ENCODE peak calls at places on chromosomes 13 and 19, in ten cellular contexts. F is psoas muscle; Y is fibroblast of the aortic adventitia; H is left lung; M is amniotic stem cell; R is activated CD4-positive, alpha-beta T cell treated with anti-CD3 and anti-CD28 coated beads, Interleukin-2, amount 10 ng/mL, durations not matched to agents 7 days and 5 days; Q is GM23248; N is activated naive CD4-positive, alpha-beta T cell treated with Interleukin-2 at 50 U/mL for 16 hours; E is lung microvascular endothelial cell; B is stimulated activated CD8-positive, alpha-beta memory T cell treated with anti-CD3 and anti-CD28 coated beads, Interleukin-12 subunit alpha, Interleukin-12 subunit beta, amount 100 ng/mL, for 1 hour. U is an unnamed sample.

GRCh38 chr13:26222523-26223046 is 471 bp upstream of the RNF6 start:
- DNase-seq in F (no peak), Y (no peak), H (no peak), M (no peak), R (no peak), Q (no peak), N (no peak), E (no peak), B (no peak), U (no peak)

GRCh38 chr13:60851378-60851777 is 454.4 kb downstream of the TDRD3 start:
- DNase-seq in F (no peak), Y (no peak), H (no peak), M (no peak), R (no peak), Q (no peak), N (no peak), E (no peak), B (no peak), U (no peak)

GRCh38 chr19:29587518-29587986 is 18.5 kb upstream of the POP4 start:
- DNase-seq in F (no peak), Y (no peak), H (no peak), M (no peak), R (peak; percentile 80), Q (peak; percentile 40), N (peak; percentile 63), E (no peak), B (peak; percentile 32), U (no peak)

GRCh38 chr13:59519776-59520175 is 644.0 kb downstream of the DIAPH3 start:
- DNase-seq in F (no peak), Y (no peak), H (no peak), M (no peak), R (no peak), Q (peak; percentile 1), N (no peak), E (no peak), B (no peak), U (no peak)

GRCh38 chr13:48624016-48624415 is 29.7 kb upstream of the CYSLTR2 start:
- DNase-seq in F (no peak), Y (no peak), H (no peak), M (no peak), R (no peak), Q (no peak), N (no peak), E (no peak), B (no peak), U (no peak)

GRCh38 chr19:49889038-49889686 is 7.5 kb downstream of the IL4I1 start:
- DNase-seq in F (no peak), Y (no peak), H (no peak), M (no peak), R (no peak), Q (no peak), N (no peak), E (no peak), B (no peak), U (no peak)

GRCh38 chr19:46739290-46739771 is 6.5 kb upstream of the FKRP start:
- DNase-seq in F (peak; percentile 86), Y (no peak), H (no peak), M (no peak), R (no peak), Q (no peak), N (no peak), E (no peak), B (no peak), U (no peak)

GRCh38 chr13:28826368-28826767 is 6.2 kb downstream of the MTUS2 start:
- DNase-seq in F (no peak), Y (no peak), H (no peak), M (no peak), R (no peak), Q (no peak), N (no peak), E (no peak), B (no peak), U (no peak)

GRCh38 chr19:2207008-2207407 is 29.1 kb downstream of the PLEKHJ1 start:
- DNase-seq in F (no peak), Y (no peak), H (no peak), M (no peak), R (no peak), Q (no peak), N (no peak), E (no peak), B (no peak), U (no peak)

GRCh38 chr19:10952809-10953208 is 8.0 kb upstream of the SMARCA4 start:
- DNase-seq in F (no peak), Y (no peak), H (no peak), M (no peak), R (no peak), Q (no peak), N (no peak), E (no peak), B (no peak), U (no peak)

GRCh38 chr13:102380012-102380411 is 21.8 kb downstream of the FGF14 start:
- DNase-seq in F (no peak), Y (no peak), H (no peak), M (no peak), R (no peak), Q (no peak), N (no peak), E (no peak), B (no peak), U (no peak)

GRCh38 chr13:105611424-105611823 is 924.0 kb downstream of the EFNB2 start:
- DNase-seq in F (no peak), Y (peak; percentile 34), H (no peak), M (no peak), R (no peak), Q (no peak), N (no peak), E (peak; percentile 33), B (no peak), U (no peak)

GRCh38 chr13:20188649-20189553 is 3.8 kb downstream of the GJB2 start:
- DNase-seq in F (no peak), Y (no peak), H (peak; percentile 69), M (no peak), R (peak; percentile 19), Q (no peak), N (no peak), E (no peak), B (no peak), U (no peak)

GRCh38 chr19:49224856-49225255 is 67.3 kb downstream of the TRPM4 start:
- DNase-seq in F (peak; percentile 37), Y (peak; percentile 33), H (peak; percentile 39), M (peak; percentile 16), R (peak; percentile 54), Q (peak; percentile 79), N (no peak), E (peak; percentile 93), B (no peak), U (peak; percentile 55)

GRCh38 chr13:99617474-99618255 is 116.4 kb downstream of the TM9SF2 start:
- DNase-seq in F (peak; percentile 23), Y (peak; percentile 49), H (no peak), M (peak; percentile 1), R (peak; percentile 42), Q (peak; percentile 87), N (no peak), E (peak; percentile 61), B (no peak), U (peak; percentile 33)

GRCh38 chr13:113001251-113002140 is 32.5 kb downstream of the MCF2L start:
- DNase-seq in F (no peak), Y (no peak), H (peak; percentile 74), M (no peak), R (no peak), Q (peak; percentile 12), N (no peak), E (no peak), B (no peak), U (peak; percentile 47)

GRCh38 chr13:73142091-73142490 is 83.3 kb downstream of the KLF5 start:
- DNase-seq in F (no peak), Y (peak; percentile 33), H (no peak), M (no peak), R (no peak), Q (no peak), N (no peak), E (no peak), B (no peak), U (no peak)

GRCh38 chr19:28393574-28394336 is 819.2 kb downstream of the UQCRFS1 start:
- DNase-seq in F (no peak), Y (no peak), H (no peak), M (no peak), R (peak; percentile 25), Q (peak; percentile 17), N (no peak), E (no peak), B (no peak), U (no peak)

GRCh38 chr19:44660081-44660480 is 11.2 kb upstream of the CEACAM19 start:
- DNase-seq in F (no peak), Y (no peak), H (peak; percentile 62), M (no peak), R (no peak), Q (no peak), N (no peak), E (no peak), B (no peak), U (no peak)

GRCh38 chr13:46348976-46349375 is 38.1 kb downstream of the RUBCNL start:
- DNase-seq in F (no peak), Y (no peak), H (no peak), M (no peak), R (no peak), Q (peak; percentile 64), N (no peak), E (no peak), B (no peak), U (no peak)

GRCh38 chr19:53646144-53646543 is 14.3 kb downstream of the DPRX start:
- DNase-seq in F (no peak), Y (no peak), H (no peak), M (no peak), R (no peak), Q (no peak), N (no peak), E (peak; percentile 9), B (no peak), U (no peak)

GRCh38 chr19:50046649-50047503 is 21.1 kb downstream of the ZNF473 start:
- DNase-seq in F (peak; percentile 54), Y (peak; percentile 16), H (no peak), M (peak; percentile 10), R (peak; percentile 35), Q (peak; percentile 71), N (peak; percentile 66), E (no peak), B (peak; percentile 42), U (peak; percentile 60)

GRCh38 chr19:495440-496332 is 600 bp upstream of the MADCAM1 start:
- DNase-seq in F (peak; percentile 31), Y (peak; percentile 26), H (no peak), M (no peak), R (peak; percentile 37), Q (peak; percentile 61), N (peak; percentile 51), E (peak; percentile 53), B (no peak), U (no peak)

GRCh38 chr19:35856546-35857149 is at the start of gene KIRREL2:
- DNase-seq in F (no peak), Y (no peak), H (no peak), M (no peak), R (peak; percentile 29), Q (no peak), N (peak; percentile 35), E (no peak), B (no peak), U (no peak)

GRCh38 chr19:30719189-30719990 is 347.2 kb downstream of the ZNF536 start:
- DNase-seq in F (peak; percentile 66), Y (peak; percentile 28), H (peak; percentile 45), M (no peak), R (peak; percentile 17), Q (peak; percentile 54), N (no peak), E (peak; percentile 77), B (no peak), U (no peak)

GRCh38 chr19:32902448-32902847 is 32.9 kb upstream of the SLC7A9 start:
- DNase-seq in F (no peak), Y (no peak), H (no peak), M (no peak), R (no peak), Q (no peak), N (no peak), E (no peak), B (no peak), U (no peak)

GRCh38 chr13:101204270-101205011 is 211.9 kb downstream of the NALCN start:
- DNase-seq in F (no peak), Y (peak; percentile 12), H (no peak), M (no peak), R (no peak), Q (peak; percentile 29), N (no peak), E (no peak), B (no peak), U (no peak)

GRCh38 chr13:33775339-33776108 is 42.4 kb upstream of the RFC3 start:
- DNase-seq in F (no peak), Y (no peak), H (no peak), M (no peak), R (no peak), Q (no peak), N (no peak), E (no peak), B (no peak), U (no peak)

U was measured in HepG2.